ENCODE peak calls at places on chromosomes 16 and 17, in seven cellular contexts. H is heart left ventricle, O is dorsolateral prefrontal cortex, U is psoas muscle, F is AG04449, Z is ascending aorta, E is body of pancreas. J is an unnamed sample.
A peak's percentile ranks its signal among the peaks of the same experiment; 100 is the strongest.

GRCh38 chr16:55568151-55568693 is 1.7 kb downstream of the CAPNS2 start:
- DNase-seq in H (no peak), O (no peak), U (no peak), F (no peak), Z (no peak), E (no peak), J (no peak)

GRCh38 chr17:19290047-19290705 is 53.0 kb downstream of the EPN2 start:
- DNase-seq in H (no peak), O (no peak), U (no peak), F (no peak), Z (no peak), E (no peak), J (no peak)

GRCh38 chr16:14378131-14378551 is 251.9 kb downstream of the PARN start:
- DNase-seq in H (no peak), O (no peak), U (no peak), F (peak; percentile 93), Z (no peak), E (no peak), J (peak; percentile 40)

GRCh38 chr16:68700120-68700519 is 37.0 kb upstream of the CDH1 start:
- DNase-seq in H (no peak), O (no peak), U (no peak), F (no peak), Z (no peak), E (no peak), J (no peak)

GRCh38 chr17:62800580-62800979 is 7.5 kb downstream of the MARCHF10 start:
- DNase-seq in H (no peak), O (no peak), U (no peak), F (no peak), Z (peak; percentile 27), E (peak; percentile 60), J (no peak)

GRCh38 chr16:50879873-50880695 is 138.2 kb downstream of the CYLD start:
- DNase-seq in H (no peak), O (peak; percentile 44), U (no peak), F (no peak), Z (peak; percentile 15), E (peak; percentile 16), J (no peak)

GRCh38 chr16:85077576-85078125 is 34.6 kb downstream of the CIBAR2 start:
- DNase-seq in H (no peak), O (no peak), U (no peak), F (no peak), Z (no peak), E (no peak), J (no peak)

GRCh38 chr16:4414187-4414909 is 2.0 kb downstream of the CORO7 start:
- DNase-seq in H (no peak), O (no peak), U (no peak), F (no peak), Z (no peak), E (peak; percentile 26), J (no peak)

GRCh38 chr16:59356709-59357108 is 622.6 kb upstream of the GOT2 start:
- DNase-seq in H (no peak), O (no peak), U (no peak), F (no peak), Z (no peak), E (no peak), J (no peak)

GRCh38 chr17:51676691-51677487 is 416.5 kb downstream of the UTP18 start:
- DNase-seq in H (no peak), O (no peak), U (no peak), F (no peak), Z (no peak), E (no peak), J (no peak)

GRCh38 chr16:68299571-68300453 is 10.9 kb downstream of the SLC7A6OS start:
- DNase-seq in H (no peak), O (no peak), U (no peak), F (no peak), Z (no peak), E (no peak), J (no peak)

GRCh38 chr16:82181456-82182185 is 11.6 kb upstream of the MPHOSPH6 start:
- DNase-seq in H (no peak), O (no peak), U (no peak), F (no peak), Z (no peak), E (no peak), J (no peak)

GRCh38 chr17:14755002-14755401 is 454.1 kb downstream of the HS3ST3B1 start:
- DNase-seq in H (no peak), O (no peak), U (no peak), F (no peak), Z (no peak), E (no peak), J (no peak)

GRCh38 chr16:286491-287297 is 3.7 kb downstream of the PDIA2 start:
- DNase-seq in H (no peak), O (no peak), U (no peak), F (no peak), Z (no peak), E (no peak), J (no peak)

GRCh38 chr17:66841328-66841727 is 6.4 kb downstream of the CACNG5 start:
- DNase-seq in H (no peak), O (no peak), U (no peak), F (no peak), Z (no peak), E (no peak), J (no peak)

GRCh38 chr17:73901661-73902415 is 257.6 kb upstream of the SDK2 start:
- DNase-seq in H (peak; percentile 75), O (no peak), U (peak; percentile 32), F (no peak), Z (no peak), E (peak; percentile 51), J (no peak)

GRCh38 chr16:18784917-18785623 is 5.1 kb downstream of the RPS15A start:
- DNase-seq in H (no peak), O (no peak), U (no peak), F (no peak), Z (no peak), E (no peak), J (no peak)

GRCh38 chr16:86510465-86511261 is at the start of gene FOXF1:
- DNase-seq in H (peak; percentile 73), O (no peak), U (no peak), F (no peak), Z (no peak), E (peak; percentile 13), J (no peak)

GRCh38 chr17:41914358-41914766 is 4.4 kb downstream of the ACLY start:
- DNase-seq in H (no peak), O (no peak), U (no peak), F (no peak), Z (no peak), E (peak; percentile 28), J (no peak)

GRCh38 chr17:49901460-49902331 is 53.8 kb upstream of the TAC4 start:
- DNase-seq in H (no peak), O (no peak), U (no peak), F (no peak), Z (no peak), E (peak; percentile 30), J (no peak)
- H3K4me3 ChIP-seq in H (no peak overlapping the region), O (no peak overlapping the region), U (no peak overlapping the region), F (no peak overlapping the region), Z (no peak overlapping the region), E (no peak overlapping the region), J (no peak overlapping the region)

DNA sequence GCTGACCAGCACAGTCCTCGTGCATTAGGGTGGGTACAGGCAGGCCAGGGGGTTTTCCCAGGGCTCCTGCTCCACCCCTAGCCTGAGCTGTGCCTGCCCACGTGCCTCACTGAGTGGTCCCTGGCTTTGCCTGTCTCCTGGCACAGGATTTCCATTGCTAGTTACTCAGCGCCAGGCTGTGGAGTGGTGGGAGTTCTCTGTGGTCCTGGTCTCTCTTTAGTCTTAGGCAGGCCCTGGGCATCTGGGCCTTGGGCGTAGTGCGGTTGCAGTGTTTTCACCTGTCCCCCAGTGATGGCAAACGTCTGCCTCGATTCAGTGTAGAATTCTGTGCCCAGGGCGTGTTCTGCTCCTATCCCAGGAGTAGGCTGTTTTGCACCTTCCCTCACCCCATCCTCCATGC is 86.1 kb downstream of the RPTOR start:
- DNase-seq in H (no peak), O (no peak), U (no peak), F (no peak), Z (no peak), E (no peak), J (no peak)
- H3K4me3 ChIP-seq in H (no peak overlapping the region), O (no peak overlapping the region), U (no peak overlapping the region), F (no peak overlapping the region), Z (no peak overlapping the region), E (no peak overlapping the region), J (no peak overlapping the region)

DNA sequence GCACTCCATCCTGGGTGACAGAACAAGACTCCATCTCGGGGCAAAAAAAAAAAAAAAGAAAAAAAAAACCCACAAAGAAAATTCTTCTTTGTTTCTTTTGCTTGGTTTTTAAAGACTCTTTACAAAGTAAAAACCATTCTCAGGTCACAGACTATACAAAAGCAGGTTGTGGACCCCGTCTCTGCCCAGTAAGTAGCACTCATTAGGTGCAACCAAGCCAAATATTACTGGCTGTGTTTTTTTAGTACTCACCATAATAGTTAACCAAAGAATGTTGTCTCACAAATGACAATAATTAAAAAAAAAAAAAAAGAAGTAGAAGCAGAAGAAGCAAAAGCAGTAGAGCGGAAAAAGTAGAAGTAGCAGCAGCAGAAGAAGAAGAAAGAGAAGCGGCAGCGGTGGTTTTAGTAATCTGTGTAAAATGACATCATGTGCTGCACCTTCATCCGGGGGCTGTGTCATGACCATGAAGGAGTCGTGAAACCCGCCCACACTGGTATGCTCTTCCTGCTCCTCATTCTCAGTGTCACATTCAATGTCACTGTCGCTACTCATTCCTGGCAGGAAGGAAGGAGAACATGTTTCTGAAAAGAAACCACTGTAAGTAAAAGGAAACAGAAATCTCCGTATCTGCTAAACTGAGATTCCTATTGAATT is 105.4 kb downstream of the TRIM37 start:
- DNase-seq in H (no peak), O (peak; percentile 33), U (no peak), F (no peak), Z (peak; percentile 73), E (peak; percentile 67), J (no peak)
- H3K4me3 ChIP-seq in H (no peak overlapping the region), O (no peak overlapping the region), U (no peak overlapping the region), F (no peak overlapping the region), Z (peak overlapping the region; percentile 28), E (no peak overlapping the region), J (peak overlapping the region; percentile 31)

GRCh38 chr16:73956592-73957495 is 339.8 kb upstream of the PSMD7 start:
- DNase-seq in H (no peak), O (peak; percentile 73), U (peak; percentile 57), F (peak; percentile 14), Z (no peak), E (peak; percentile 75), J (peak; percentile 4)
- H3K4me3 ChIP-seq in H (no peak overlapping the region), O (no peak overlapping the region), U (no peak overlapping the region), F (no peak overlapping the region), Z (no peak overlapping the region), E (no peak overlapping the region), J (no peak overlapping the region)

DNA sequence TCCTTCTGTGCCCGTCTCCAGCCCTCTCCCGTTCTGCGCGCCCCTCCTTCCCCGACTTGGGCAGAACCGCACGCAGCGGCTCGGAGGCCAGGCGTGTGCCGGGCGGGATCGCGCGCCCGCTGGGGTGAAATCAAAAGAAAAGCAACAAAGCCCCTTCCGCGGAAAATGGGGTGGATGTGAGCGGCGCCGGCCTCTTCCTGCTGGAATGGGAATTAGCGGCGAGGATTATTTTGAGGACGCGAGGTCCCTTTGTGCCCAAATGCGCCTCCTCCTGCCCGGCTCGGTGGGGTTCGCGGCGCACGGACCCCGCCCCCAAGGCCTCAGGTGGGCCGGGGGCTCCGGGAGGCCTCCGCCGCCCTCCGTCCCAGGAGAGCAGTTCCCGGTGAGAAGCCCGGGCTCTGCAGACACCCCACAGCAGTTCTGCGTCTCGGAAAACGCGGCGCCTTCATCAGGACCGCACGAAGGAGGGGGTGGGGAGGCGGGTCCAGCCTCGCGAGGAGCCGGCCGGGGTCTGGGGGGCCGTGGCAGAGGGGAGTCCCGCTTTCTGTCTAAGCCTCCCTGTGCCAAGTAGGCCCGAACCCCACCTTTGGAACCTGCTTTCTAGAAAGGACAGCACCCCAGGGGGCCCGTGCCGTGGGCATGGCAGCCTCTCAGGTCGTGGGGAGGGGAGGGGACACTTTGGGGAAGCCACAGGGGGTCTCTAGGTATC is 91.0 kb upstream of the CBX4 start:
- DNase-seq in H (no peak), O (no peak), U (no peak), F (no peak), Z (no peak), E (no peak), J (no peak)
- H3K4me3 ChIP-seq in H (no peak overlapping the region), O (peak overlapping the region; percentile 51), U (peak overlapping the region; percentile 30), F (peak overlapping the region; percentile 30), Z (peak overlapping the region; percentile 12), E (no peak overlapping the region), J (peak overlapping the region; percentile 29)